ENCODE peak calls at places on chromosomes 4 and X, in seven cellular contexts. One of them, this sample, is unnamed.

GRCh38 chr4:168923526-168924194 is 86.4 kb downstream of the CBR4 start:
- DNase-seq in A549: peak; percentile 55
- DNase-seq in ovary: peak; percentile 38
- DNase-seq in spleen: no peak
- DNase-seq in IMR-90: peak; percentile 86
- DNase-seq in breast epithelium: no peak
- DNase-seq in esophagus squamous epithelium: no peak
- DNase-seq in this sample: no peak

GRCh38 chrX:129239371-129239770 is 283.9 kb downstream of the SMARCA1 start:
- DNase-seq in A549: no peak
- DNase-seq in ovary: no peak
- DNase-seq in spleen: no peak
- DNase-seq in IMR-90: peak; percentile 1
- DNase-seq in breast epithelium: no peak
- DNase-seq in esophagus squamous epithelium: no peak
- DNase-seq in this sample: no peak

GRCh38 chrX:85109235-85109634 is 105.6 kb downstream of the APOOL start:
- DNase-seq in A549: peak; percentile 7
- DNase-seq in ovary: no peak
- DNase-seq in spleen: no peak
- DNase-seq in IMR-90: no peak
- DNase-seq in breast epithelium: no peak
- DNase-seq in esophagus squamous epithelium: no peak
- DNase-seq in this sample: no peak

GRCh38 chr4:74123065-74123728 is 24.2 kb upstream of the CXCL2 start:
- DNase-seq in A549: no peak
- DNase-seq in ovary: no peak
- DNase-seq in spleen: no peak
- DNase-seq in IMR-90: peak; percentile 15
- DNase-seq in breast epithelium: no peak
- DNase-seq in esophagus squamous epithelium: no peak
- DNase-seq in this sample: no peak

GRCh38 chrX:106811131-106811910 is 8.8 kb downstream of the TBC1D8B start:
- DNase-seq in A549: no peak
- DNase-seq in ovary: no peak
- DNase-seq in spleen: no peak
- DNase-seq in IMR-90: no peak
- DNase-seq in breast epithelium: no peak
- DNase-seq in esophagus squamous epithelium: no peak
- DNase-seq in this sample: no peak

GRCh38 chr4:184664445-184665210 is 15.1 kb downstream of the PRIMPOL start:
- DNase-seq in A549: peak; percentile 5
- DNase-seq in ovary: no peak
- DNase-seq in spleen: no peak
- DNase-seq in IMR-90: peak; percentile 18
- DNase-seq in breast epithelium: no peak
- DNase-seq in esophagus squamous epithelium: no peak
- DNase-seq in this sample: no peak

GRCh38 chrX:38045697-38046096 is 39.3 kb downstream of the SYTL5 start:
- DNase-seq in A549: no peak
- DNase-seq in ovary: no peak
- DNase-seq in spleen: no peak
- DNase-seq in IMR-90: no peak
- DNase-seq in breast epithelium: no peak
- DNase-seq in esophagus squamous epithelium: no peak
- DNase-seq in this sample: no peak

GRCh38 chr4:174794706-174795105 is 34.3 kb downstream of the GLRA3 start:
- DNase-seq in A549: no peak
- DNase-seq in ovary: no peak
- DNase-seq in spleen: no peak
- DNase-seq in IMR-90: no peak
- DNase-seq in breast epithelium: no peak
- DNase-seq in esophagus squamous epithelium: no peak
- DNase-seq in this sample: no peak

GRCh38 chrX:84363674-84364073 is 138.6 kb downstream of the HDX start:
- DNase-seq in A549: no peak
- DNase-seq in ovary: no peak
- DNase-seq in spleen: no peak
- DNase-seq in IMR-90: no peak
- DNase-seq in breast epithelium: no peak
- DNase-seq in esophagus squamous epithelium: no peak
- DNase-seq in this sample: no peak

GRCh38 chrX:11480626-11481025 is 185.1 kb downstream of the ARHGAP6 start:
- DNase-seq in A549: no peak
- DNase-seq in ovary: no peak
- DNase-seq in spleen: no peak
- DNase-seq in IMR-90: peak; percentile 51
- DNase-seq in breast epithelium: no peak
- DNase-seq in esophagus squamous epithelium: no peak
- DNase-seq in this sample: no peak

GRCh38 chrX:78517124-78517523 is 142.0 kb downstream of the RTL3 start:
- DNase-seq in A549: no peak
- DNase-seq in ovary: no peak
- DNase-seq in spleen: no peak
- DNase-seq in IMR-90: no peak
- DNase-seq in breast epithelium: no peak
- DNase-seq in esophagus squamous epithelium: no peak
- DNase-seq in this sample: no peak

GRCh38 chr4:183175631-183176232 is 76.7 kb downstream of the WWC2 start:
- DNase-seq in A549: no peak
- DNase-seq in ovary: no peak
- DNase-seq in spleen: no peak
- DNase-seq in IMR-90: peak; percentile 60
- DNase-seq in breast epithelium: no peak
- DNase-seq in esophagus squamous epithelium: no peak
- DNase-seq in this sample: no peak

GRCh38 chr4:2352729-2353221 is 65.7 kb downstream of the ZFYVE28 start:
- DNase-seq in A549: no peak
- DNase-seq in ovary: no peak
- DNase-seq in spleen: no peak
- DNase-seq in IMR-90: no peak
- DNase-seq in breast epithelium: peak; percentile 19
- DNase-seq in esophagus squamous epithelium: no peak
- DNase-seq in this sample: peak; percentile 54

GRCh38 chrX:23729214-23729613 is 13.9 kb downstream of the ACOT9 start:
- DNase-seq in A549: no peak
- DNase-seq in ovary: no peak
- DNase-seq in spleen: no peak
- DNase-seq in IMR-90: no peak
- DNase-seq in breast epithelium: no peak
- DNase-seq in esophagus squamous epithelium: no peak
- DNase-seq in this sample: no peak

GRCh38 chr4:82786004-82786400 is 12.6 kb downstream of the SCD5 start:
- DNase-seq in A549: no peak
- DNase-seq in ovary: no peak
- DNase-seq in spleen: no peak
- DNase-seq in IMR-90: no peak
- DNase-seq in breast epithelium: no peak
- DNase-seq in esophagus squamous epithelium: no peak
- DNase-seq in this sample: no peak
- H3K4me3 ChIP-seq in A549: peak overlapping the region; percentile 18
- H3K4me3 ChIP-seq in ovary: no peak overlapping the region
- H3K4me3 ChIP-seq in spleen: no peak overlapping the region
- H3K4me3 ChIP-seq in IMR-90: no peak overlapping the region
- H3K4me3 ChIP-seq in breast epithelium: no peak overlapping the region
- H3K4me3 ChIP-seq in esophagus squamous epithelium: no peak overlapping the region
- H3K4me3 ChIP-seq in this sample: no peak overlapping the region

GRCh38 chr4:153542131-153542530 is 76.0 kb downstream of the TMEM131L start:
- DNase-seq in A549: no peak
- DNase-seq in ovary: no peak
- DNase-seq in spleen: no peak
- DNase-seq in IMR-90: no peak
- DNase-seq in breast epithelium: no peak
- DNase-seq in esophagus squamous epithelium: no peak
- DNase-seq in this sample: no peak
- TF ChIP-seq POLR2A in A549: no peak
- TF ChIP-seq POLR2A in ovary: no peak
- TF ChIP-seq POLR2A in spleen: no peak
- TF ChIP-seq POLR2A in IMR-90: no peak
- TF ChIP-seq POLR2A in breast epithelium: no peak
- TF ChIP-seq POLR2A in esophagus squamous epithelium: no peak
- TF ChIP-seq POLR2A in this sample: no peak

GRCh38 chrX:55489315-55490009 is at the start of gene USP51:
- DNase-seq in A549: peak; percentile 5
- DNase-seq in ovary: peak; percentile 72
- DNase-seq in spleen: peak; percentile 82
- DNase-seq in IMR-90: peak; percentile 51
- DNase-seq in breast epithelium: no peak
- DNase-seq in esophagus squamous epithelium: no peak
- DNase-seq in this sample: peak; percentile 82

GRCh38 chrX:55488559-55489314 is 911 bp downstream of the USP51 start:
- DNase-seq in A549: peak; percentile 25
- DNase-seq in ovary: peak; percentile 67
- DNase-seq in spleen: peak; percentile 89
- DNase-seq in IMR-90: peak; percentile 8
- DNase-seq in breast epithelium: peak; percentile 53
- DNase-seq in esophagus squamous epithelium: peak; percentile 1
- DNase-seq in this sample: peak; percentile 85

GRCh38 chrX:55486736-55487135 is 2.9 kb downstream of the USP51 start:
- DNase-seq in A549: no peak
- DNase-seq in ovary: no peak
- DNase-seq in spleen: no peak
- DNase-seq in IMR-90: no peak
- DNase-seq in breast epithelium: no peak
- DNase-seq in esophagus squamous epithelium: no peak
- DNase-seq in this sample: peak; percentile 34

GRCh38 chrX:55487143-55487542 is 2.5 kb downstream of the USP51 start:
- DNase-seq in A549: no peak
- DNase-seq in ovary: no peak
- DNase-seq in spleen: no peak
- DNase-seq in IMR-90: no peak
- DNase-seq in breast epithelium: no peak
- DNase-seq in esophagus squamous epithelium: no peak
- DNase-seq in this sample: no peak

GRCh38 chrX:55488268-55488558 is 1.4 kb downstream of the USP51 start:
- DNase-seq in A549: no peak
- DNase-seq in ovary: no peak
- DNase-seq in spleen: no peak
- DNase-seq in IMR-90: no peak
- DNase-seq in breast epithelium: peak; percentile 50
- DNase-seq in esophagus squamous epithelium: no peak
- DNase-seq in this sample: no peak
- H3K4me3 ChIP-seq in A549: peak overlapping the region; percentile 71
- H3K4me3 ChIP-seq in ovary: peak overlapping the region; percentile 61
- H3K4me3 ChIP-seq in spleen: peak overlapping the region; percentile 65
- H3K4me3 ChIP-seq in IMR-90: peak overlapping the region; percentile 40
- H3K4me3 ChIP-seq in breast epithelium: peak overlapping the region; percentile 66
- H3K4me3 ChIP-seq in esophagus squamous epithelium: peak overlapping the region; percentile 76
- H3K4me3 ChIP-seq in this sample: peak overlapping the region; percentile 65

DNA sequence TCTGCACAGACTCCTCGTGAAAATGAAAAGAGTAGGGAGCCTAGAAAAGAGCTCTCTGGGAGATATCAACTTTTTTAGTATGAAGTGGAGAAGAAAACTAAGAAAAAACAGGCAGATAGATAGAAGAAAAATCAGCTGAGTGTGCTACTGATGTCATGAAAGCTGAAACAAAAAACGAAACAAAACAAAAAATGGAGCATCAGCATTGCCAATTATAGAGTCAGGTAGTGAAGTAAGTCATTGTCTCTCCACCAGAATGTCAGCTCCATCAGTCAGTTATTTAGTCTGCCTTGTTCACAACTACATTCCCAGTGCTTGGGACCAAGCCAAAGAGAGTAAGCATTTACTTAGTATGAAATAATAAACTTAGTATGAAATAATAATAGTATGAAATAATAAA is 595.1 kb downstream of the STPG2 start:
- DNase-seq in A549: no peak
- DNase-seq in ovary: no peak
- DNase-seq in spleen: no peak
- DNase-seq in IMR-90: no peak
- DNase-seq in breast epithelium: no peak
- DNase-seq in esophagus squamous epithelium: no peak
- DNase-seq in this sample: no peak
- TF ChIP-seq POLR2A in A549: no peak
- TF ChIP-seq POLR2A in ovary: no peak
- TF ChIP-seq POLR2A in spleen: no peak
- TF ChIP-seq POLR2A in IMR-90: no peak
- TF ChIP-seq POLR2A in breast epithelium: no peak
- TF ChIP-seq POLR2A in esophagus squamous epithelium: no peak
- TF ChIP-seq POLR2A in this sample: no peak

DNA sequence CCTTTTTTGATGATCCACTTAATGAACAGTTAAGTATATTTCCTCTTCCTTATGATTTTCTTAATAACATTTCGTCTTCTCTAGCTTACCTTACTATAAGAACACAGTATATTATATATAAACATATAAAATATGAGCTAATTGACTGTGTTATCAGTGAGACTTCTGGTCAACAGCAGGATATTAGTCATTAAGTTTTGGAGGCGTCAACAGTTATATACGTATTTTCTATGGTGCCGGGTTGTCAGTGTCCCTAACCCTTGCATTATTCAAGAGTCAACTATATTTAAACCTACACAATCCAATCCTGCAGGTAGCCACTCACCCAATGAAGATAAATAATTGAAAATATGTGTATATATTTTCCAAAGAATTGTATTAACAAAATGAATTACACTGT is 88.0 kb downstream of the NR3C2 start:
- DNase-seq in A549: no peak
- DNase-seq in ovary: no peak
- DNase-seq in spleen: no peak
- DNase-seq in IMR-90: no peak
- DNase-seq in breast epithelium: no peak
- DNase-seq in esophagus squamous epithelium: no peak
- DNase-seq in this sample: no peak
- H3K4me3 ChIP-seq in A549: no peak overlapping the region
- H3K4me3 ChIP-seq in ovary: no peak overlapping the region
- H3K4me3 ChIP-seq in spleen: no peak overlapping the region
- H3K4me3 ChIP-seq in IMR-90: no peak overlapping the region
- H3K4me3 ChIP-seq in breast epithelium: no peak overlapping the region
- H3K4me3 ChIP-seq in esophagus squamous epithelium: no peak overlapping the region
- H3K4me3 ChIP-seq in this sample: no peak overlapping the region

DNA sequence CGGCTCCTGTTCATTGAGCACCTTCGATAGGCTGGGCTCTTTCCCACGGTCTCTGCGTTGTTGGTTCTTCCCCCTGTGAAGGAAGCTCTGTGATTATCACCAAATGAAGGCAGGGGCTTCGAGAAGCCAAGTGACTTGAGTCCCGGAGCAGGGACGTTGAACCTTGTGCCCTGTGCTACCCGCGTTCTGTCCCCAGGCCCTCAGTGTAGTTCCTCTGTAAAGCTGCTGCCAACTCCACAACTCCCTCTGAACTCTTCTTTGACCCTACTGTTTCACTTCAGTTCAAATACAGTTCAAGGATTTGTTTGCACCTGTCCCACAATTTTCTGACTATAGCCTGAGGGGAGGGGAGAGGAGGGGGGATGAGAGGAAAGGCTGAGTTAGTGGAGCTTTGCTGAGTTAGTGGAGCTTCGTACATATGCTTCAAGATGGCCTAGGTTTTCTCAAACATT is 630 bp upstream of the PHF8 start:
- DNase-seq in A549: no peak
- DNase-seq in ovary: no peak
- DNase-seq in spleen: no peak
- DNase-seq in IMR-90: no peak
- DNase-seq in breast epithelium: no peak
- DNase-seq in esophagus squamous epithelium: no peak
- DNase-seq in this sample: no peak
- TF ChIP-seq POLR2A in A549: peak; percentile 46
- TF ChIP-seq POLR2A in ovary: no peak
- TF ChIP-seq POLR2A in spleen: no peak
- TF ChIP-seq POLR2A in IMR-90: no peak
- TF ChIP-seq POLR2A in breast epithelium: no peak
- TF ChIP-seq POLR2A in esophagus squamous epithelium: peak; percentile 12
- TF ChIP-seq POLR2A in this sample: no peak